ENCODE peak calls at places on chromosome 3, in six cellular contexts. One of them, this sample, is unnamed. For H3K36me3, the result is how much of the 10 kb centered on the place peaks cover.

GRCh38 chr3:87761795-87762194 is 297.0 kb downstream of the CGGBP1 start:
- DNase-seq in tibial nerve: no peak
- DNase-seq in gastrocnemius medialis: no peak
- DNase-seq in tibial artery: no peak
- DNase-seq in neural progenitor cell: no peak
- DNase-seq in upper lobe of right lung: no peak
- DNase-seq in this sample: no peak

GRCh38 chr3:81485444-81485865 is 276.0 kb downstream of the GBE1 start:
- DNase-seq in upper lobe of right lung: no peak
- DNase-seq in tibial nerve: no peak
- DNase-seq in tibial artery: peak
- DNase-seq in gastrocnemius medialis: no peak
- DNase-seq in neural progenitor cell: no peak
- DNase-seq in this sample: no peak

GRCh38 chr3:54087581-54088410 is 34.6 kb upstream of the CACNA2D3 start:
- DNase-seq in upper lobe of right lung: peak
- DNase-seq in gastrocnemius medialis: no peak
- DNase-seq in tibial artery: no peak
- DNase-seq in neural progenitor cell: peak
- DNase-seq in tibial nerve: no peak
- DNase-seq in this sample: peak

GRCh38 chr3:64939747-64940450 is 252.1 kb upstream of the ADAMTS9 start:
- DNase-seq in tibial nerve: no peak
- DNase-seq in tibial artery: no peak
- DNase-seq in upper lobe of right lung: no peak
- DNase-seq in neural progenitor cell: no peak
- DNase-seq in gastrocnemius medialis: no peak
- DNase-seq in this sample: no peak

GRCh38 chr3:73470851-73471250 is 153.9 kb downstream of the PDZRN3 start:
- DNase-seq in upper lobe of right lung: no peak
- DNase-seq in tibial nerve: no peak
- DNase-seq in tibial artery: no peak
- DNase-seq in neural progenitor cell: no peak
- DNase-seq in gastrocnemius medialis: no peak
- DNase-seq in this sample: no peak

GRCh38 chr3:21326704-21327103 is 424.3 kb downstream of the ZNF385D start:
- DNase-seq in gastrocnemius medialis: no peak
- DNase-seq in neural progenitor cell: peak
- DNase-seq in tibial nerve: no peak
- DNase-seq in upper lobe of right lung: no peak
- DNase-seq in tibial artery: no peak
- DNase-seq in this sample: no peak

GRCh38 chr3:192169332-192169915 is 557.9 kb downstream of the FGF12 start:
- DNase-seq in tibial artery: no peak
- DNase-seq in neural progenitor cell: no peak
- DNase-seq in gastrocnemius medialis: no peak
- DNase-seq in upper lobe of right lung: no peak
- DNase-seq in tibial nerve: no peak
- DNase-seq in this sample: no peak

GRCh38 chr3:38006031-38006430 is 15.4 kb downstream of the VILL start:
- DNase-seq in tibial artery: no peak
- DNase-seq in gastrocnemius medialis: no peak
- DNase-seq in tibial nerve: no peak
- DNase-seq in upper lobe of right lung: peak
- DNase-seq in neural progenitor cell: no peak
- DNase-seq in this sample: no peak

GRCh38 chr3:160400048-160400630 is 689 bp downstream of the SMC4 start:
- DNase-seq in gastrocnemius medialis: peak
- DNase-seq in neural progenitor cell: peak
- DNase-seq in tibial artery: peak
- DNase-seq in upper lobe of right lung: peak
- DNase-seq in tibial nerve: no peak
- DNase-seq in this sample: peak

GRCh38 chr3:175590745-175591144 is 731.6 kb downstream of the NAALADL2 start:
- DNase-seq in gastrocnemius medialis: no peak
- DNase-seq in neural progenitor cell: no peak
- DNase-seq in upper lobe of right lung: no peak
- DNase-seq in tibial nerve: no peak
- DNase-seq in tibial artery: no peak
- DNase-seq in this sample: no peak

GRCh38 chr3:5192568-5193319 is 5.2 kb downstream of the EDEM1 start:
- DNase-seq in tibial artery: no peak
- DNase-seq in upper lobe of right lung: no peak
- DNase-seq in gastrocnemius medialis: no peak
- DNase-seq in neural progenitor cell: no peak
- DNase-seq in tibial nerve: no peak
- DNase-seq in this sample: no peak

GRCh38 chr3:112111785-112112402 is 21.2 kb downstream of the GCSAM start:
- DNase-seq in gastrocnemius medialis: no peak
- DNase-seq in upper lobe of right lung: no peak
- DNase-seq in tibial artery: no peak
- DNase-seq in neural progenitor cell: peak
- DNase-seq in tibial nerve: peak
- DNase-seq in this sample: peak

GRCh38 chr3:124082343-124082742 is 90.4 kb upstream of the ROPN1 start:
- DNase-seq in neural progenitor cell: no peak
- DNase-seq in tibial nerve: no peak
- DNase-seq in tibial artery: no peak
- DNase-seq in upper lobe of right lung: no peak
- DNase-seq in gastrocnemius medialis: no peak
- DNase-seq in this sample: no peak

GRCh38 chr3:185988816-185989175 is 51.0 kb upstream of the TRA2B start:
- DNase-seq in tibial artery: no peak
- DNase-seq in upper lobe of right lung: no peak
- DNase-seq in neural progenitor cell: no peak
- DNase-seq in tibial nerve: no peak
- DNase-seq in gastrocnemius medialis: no peak
- DNase-seq in this sample: no peak

GRCh38 chr3:136105044-136105443 is 91.1 kb downstream of the MSL2 start:
- DNase-seq in tibial nerve: no peak
- DNase-seq in tibial artery: no peak
- DNase-seq in neural progenitor cell: no peak
- DNase-seq in upper lobe of right lung: no peak
- DNase-seq in gastrocnemius medialis: no peak
- DNase-seq in this sample: no peak

GRCh38 chr3:95389725-95390313 is 1327.0 kb downstream of the NSUN3 start:
- DNase-seq in gastrocnemius medialis: no peak
- DNase-seq in upper lobe of right lung: no peak
- DNase-seq in tibial nerve: no peak
- DNase-seq in neural progenitor cell: no peak
- DNase-seq in tibial artery: no peak
- DNase-seq in this sample: no peak

GRCh38 chr3:172125053-172125452 is 85.7 kb downstream of the FNDC3B start:
- DNase-seq in gastrocnemius medialis: peak
- DNase-seq in upper lobe of right lung: no peak
- DNase-seq in tibial artery: no peak
- DNase-seq in tibial nerve: no peak
- DNase-seq in neural progenitor cell: no peak
- DNase-seq in this sample: no peak

GRCh38 chr3:146524961-146525360 is 19.4 kb downstream of the PLSCR1 start:
- DNase-seq in tibial artery: no peak
- DNase-seq in upper lobe of right lung: no peak
- DNase-seq in tibial nerve: no peak
- DNase-seq in gastrocnemius medialis: no peak
- DNase-seq in neural progenitor cell: no peak
- DNase-seq in this sample: no peak

GRCh38 chr3:158105710-158106438 is at the start of gene SHOX2:
- DNase-seq in neural progenitor cell: peak
- DNase-seq in gastrocnemius medialis: no peak
- DNase-seq in upper lobe of right lung: peak
- DNase-seq in tibial nerve: peak
- DNase-seq in tibial artery: peak
- DNase-seq in this sample: peak

GRCh38 chr3:158260392-158260791 is 150.5 kb downstream of the RSRC1 start:
- DNase-seq in tibial artery: no peak
- DNase-seq in tibial nerve: no peak
- DNase-seq in gastrocnemius medialis: no peak
- DNase-seq in upper lobe of right lung: no peak
- DNase-seq in neural progenitor cell: no peak
- DNase-seq in this sample: no peak

GRCh38 chr3:52532517-52532837 is 1.2 kb downstream of the NT5DC2 start:
- DNase-seq in upper lobe of right lung: peak
- DNase-seq in gastrocnemius medialis: peak
- DNase-seq in neural progenitor cell: peak
- DNase-seq in tibial nerve: no peak
- DNase-seq in tibial artery: peak
- DNase-seq in this sample: no peak

GRCh38 chr3:109396811-109397210 is 59.5 kb upstream of the DPPA4 start:
- DNase-seq in neural progenitor cell: no peak
- DNase-seq in tibial nerve: no peak
- DNase-seq in gastrocnemius medialis: no peak
- DNase-seq in tibial artery: no peak
- DNase-seq in upper lobe of right lung: no peak
- DNase-seq in this sample: no peak

GRCh38 chr3:184377882-184378445 is at the start of gene THPO:
- DNase-seq in neural progenitor cell: peak
- DNase-seq in upper lobe of right lung: no peak
- DNase-seq in tibial artery: no peak
- DNase-seq in gastrocnemius medialis: peak
- DNase-seq in tibial nerve: no peak
- DNase-seq in this sample: no peak

GRCh38 chr3:100099621-100100020 is 14.7 kb downstream of the FILIP1L start:
- DNase-seq in upper lobe of right lung: no peak
- DNase-seq in neural progenitor cell: no peak
- DNase-seq in tibial nerve: no peak
- DNase-seq in tibial artery: no peak
- DNase-seq in gastrocnemius medialis: no peak
- DNase-seq in this sample: no peak

GRCh38 chr3:25789596-25790556 is at the start of gene OXSM:
- DNase-seq in tibial nerve: peak
- DNase-seq in neural progenitor cell: peak
- DNase-seq in upper lobe of right lung: peak
- DNase-seq in tibial artery: peak
- DNase-seq in gastrocnemius medialis: peak
- DNase-seq in this sample: peak

GRCh38 chr3:85576091-85576690 is 617.4 kb downstream of the CADM2 start:
- DNase-seq in tibial artery: no peak
- DNase-seq in upper lobe of right lung: no peak
- DNase-seq in tibial nerve: peak
- DNase-seq in neural progenitor cell: peak
- DNase-seq in gastrocnemius medialis: peak
- DNase-seq in this sample: peak

GRCh38 chr3:127787556-127787955 is 34.8 kb downstream of the MGLL start:
- DNase-seq in tibial artery: no peak
- DNase-seq in upper lobe of right lung: peak
- DNase-seq in tibial nerve: no peak
- DNase-seq in gastrocnemius medialis: peak
- DNase-seq in neural progenitor cell: no peak
- DNase-seq in this sample: no peak

GRCh38 chr3:120402257-120402656 is 48.5 kb downstream of the FSTL1 start:
- DNase-seq in tibial nerve: no peak
- DNase-seq in neural progenitor cell: no peak
- DNase-seq in upper lobe of right lung: no peak
- DNase-seq in tibial artery: no peak
- DNase-seq in gastrocnemius medialis: no peak
- DNase-seq in this sample: no peak
- H3K36me3 ChIP-seq in tibial nerve: under half
- H3K36me3 ChIP-seq in neural progenitor cell: under half
- H3K36me3 ChIP-seq in upper lobe of right lung: half or more
- H3K36me3 ChIP-seq in tibial artery: half or more
- H3K36me3 ChIP-seq in gastrocnemius medialis: under half
- H3K36me3 ChIP-seq in this sample: under half

GRCh38 chr3:71183544-71183943 is 400.0 kb downstream of the FOXP1 start:
- DNase-seq in upper lobe of right lung: no peak
- DNase-seq in neural progenitor cell: no peak
- DNase-seq in gastrocnemius medialis: no peak
- DNase-seq in tibial nerve: no peak
- DNase-seq in tibial artery: no peak
- DNase-seq in this sample: no peak
- H3K27ac ChIP-seq in upper lobe of right lung: no peak
- H3K27ac ChIP-seq in neural progenitor cell: no peak
- H3K27ac ChIP-seq in gastrocnemius medialis: no peak
- H3K27ac ChIP-seq in tibial nerve: no peak
- H3K27ac ChIP-seq in tibial artery: no peak
- H3K27ac ChIP-seq in this sample: no peak

GRCh38 chr3:114361391-114361790 is 67.6 kb downstream of the TIGIT start:
- DNase-seq in upper lobe of right lung: no peak
- DNase-seq in tibial artery: no peak
- DNase-seq in tibial nerve: no peak
- DNase-seq in neural progenitor cell: no peak
- DNase-seq in gastrocnemius medialis: no peak
- DNase-seq in this sample: no peak

GRCh38 chr3:114364806-114365205 is 71.0 kb downstream of the TIGIT start:
- DNase-seq in tibial artery: no peak
- DNase-seq in tibial nerve: no peak
- DNase-seq in gastrocnemius medialis: no peak
- DNase-seq in neural progenitor cell: peak
- DNase-seq in upper lobe of right lung: no peak
- DNase-seq in this sample: no peak

GRCh38 chr3:114363554-114364202 is 69.8 kb downstream of the TIGIT start:
- DNase-seq in tibial nerve: no peak
- DNase-seq in neural progenitor cell: no peak
- DNase-seq in gastrocnemius medialis: no peak
- DNase-seq in upper lobe of right lung: no peak
- DNase-seq in tibial artery: no peak
- DNase-seq in this sample: no peak

GRCh38 chr3:114365268-114365667 is 71.4 kb downstream of the TIGIT start:
- DNase-seq in neural progenitor cell: peak
- DNase-seq in upper lobe of right lung: no peak
- DNase-seq in gastrocnemius medialis: peak
- DNase-seq in tibial artery: no peak
- DNase-seq in tibial nerve: no peak
- DNase-seq in this sample: no peak

GRCh38 chr3:114362815-114363214 is 69.0 kb downstream of the TIGIT start:
- DNase-seq in tibial nerve: no peak
- DNase-seq in neural progenitor cell: no peak
- DNase-seq in tibial artery: no peak
- DNase-seq in upper lobe of right lung: no peak
- DNase-seq in gastrocnemius medialis: no peak
- DNase-seq in this sample: no peak
- TF ChIP-seq CTCF in tibial nerve: peak
- TF ChIP-seq CTCF in neural progenitor cell: peak
- TF ChIP-seq CTCF in tibial artery: peak
- TF ChIP-seq CTCF in upper lobe of right lung: peak
- TF ChIP-seq CTCF in gastrocnemius medialis: peak
- TF ChIP-seq CTCF in this sample: peak

GRCh38 chr3:57652203-57652602 is 40.7 kb downstream of the DENND6A start:
- DNase-seq in tibial nerve: no peak
- DNase-seq in upper lobe of right lung: no peak
- DNase-seq in gastrocnemius medialis: no peak
- DNase-seq in neural progenitor cell: no peak
- DNase-seq in tibial artery: no peak
- DNase-seq in this sample: no peak

GRCh38 chr3:57659810-57660439 is 33.0 kb downstream of the DENND6A start:
- DNase-seq in tibial artery: no peak
- DNase-seq in upper lobe of right lung: no peak
- DNase-seq in neural progenitor cell: no peak
- DNase-seq in gastrocnemius medialis: no peak
- DNase-seq in tibial nerve: no peak
- DNase-seq in this sample: no peak

GRCh38 chr3:57655727-57656126 is 37.1 kb downstream of the DENND6A start:
- DNase-seq in gastrocnemius medialis: no peak
- DNase-seq in tibial nerve: no peak
- DNase-seq in upper lobe of right lung: no peak
- DNase-seq in tibial artery: no peak
- DNase-seq in neural progenitor cell: no peak
- DNase-seq in this sample: no peak

GRCh38 chr3:57659004-57659672 is 33.7 kb downstream of the DENND6A start:
- DNase-seq in gastrocnemius medialis: no peak
- DNase-seq in tibial nerve: no peak
- DNase-seq in neural progenitor cell: no peak
- DNase-seq in tibial artery: no peak
- DNase-seq in upper lobe of right lung: no peak
- DNase-seq in this sample: no peak

GRCh38 chr3:57654214-57654613 is 38.7 kb downstream of the DENND6A start:
- DNase-seq in tibial nerve: no peak
- DNase-seq in upper lobe of right lung: no peak
- DNase-seq in neural progenitor cell: no peak
- DNase-seq in gastrocnemius medialis: no peak
- DNase-seq in tibial artery: no peak
- DNase-seq in this sample: no peak
- H3K36me3 ChIP-seq in tibial nerve: under half
- H3K36me3 ChIP-seq in upper lobe of right lung: half or more
- H3K36me3 ChIP-seq in neural progenitor cell: under half
- H3K36me3 ChIP-seq in gastrocnemius medialis: under half
- H3K36me3 ChIP-seq in tibial artery: half or more
- H3K36me3 ChIP-seq in this sample: under half